ENCODE peak calls at places on chromosomes 2 and 18, in ten cellular contexts. U, G, H, N, T, A, W, F, C and D are unnamed samples.

GRCh38 chr2:145751155-145751554 is 1231.2 kb upstream of the ZEB2 start:
- DNase-seq in U (no peak), G (no peak), H (no peak), N (no peak), T (no peak), A (no peak), W (no peak), F (no peak), C (no peak), D (no peak)

GRCh38 chr2:232367016-232367415 is 11.5 kb upstream of the ALPP start:
- DNase-seq in U (no peak), G (no peak), H (no peak), N (no peak), T (no peak), A (no peak), W (no peak), F (no peak), C (no peak), D (no peak)

GRCh38 chr2:95337829-95338228 is 40.7 kb downstream of the KCNIP3 start:
- DNase-seq in U (no peak), G (no peak), H (no peak), N (no peak), T (no peak), A (no peak), W (no peak), F (no peak), C (no peak), D (no peak)

GRCh38 chr2:141187063-141187429 is 943.8 kb downstream of the LRP1B start:
- DNase-seq in U (no peak), G (no peak), H (no peak), N (no peak), T (no peak), A (no peak), W (no peak), F (no peak), C (no peak), D (no peak)

GRCh38 chr2:150280255-150280654 is 207.2 kb downstream of the RND3 start:
- DNase-seq in U (no peak), G (no peak), H (peak; percentile 89), N (no peak), T (no peak), A (peak; percentile 15), W (no peak), F (peak; percentile 91), C (peak; percentile 68), D (no peak)

GRCh38 chr2:174485763-174486613 is 841 bp downstream of the GPR155 start:
- DNase-seq in U (peak; percentile 62), G (peak; percentile 31), H (no peak), N (peak; percentile 13), T (no peak), A (no peak), W (peak; percentile 26), F (no peak), C (peak; percentile 29), D (peak; percentile 66)

GRCh38 chr2:19649107-19649506 is 252.7 kb downstream of the TTC32 start:
- DNase-seq in U (no peak), G (no peak), H (peak; percentile 61), N (no peak), T (no peak), A (no peak), W (no peak), F (no peak), C (peak; percentile 57), D (no peak)

GRCh38 chr2:211085056-211085680 is 528.8 kb downstream of the CPS1 start:
- DNase-seq in U (peak; percentile 77), G (no peak), H (peak; percentile 49), N (peak; percentile 13), T (no peak), A (no peak), W (peak; percentile 11), F (no peak), C (peak; percentile 17), D (no peak)

GRCh38 chr2:12389354-12390045 is 327.2 kb upstream of the TRIB2 start:
- DNase-seq in U (no peak), G (no peak), H (peak; percentile 7), N (no peak), T (no peak), A (no peak), W (no peak), F (peak; percentile 19), C (peak; percentile 2), D (no peak)

GRCh38 chr2:85662899-85663683 is 4.9 kb downstream of the SFTPB start:
- DNase-seq in U (no peak), G (no peak), H (peak; percentile 55), N (peak; percentile 39), T (no peak), A (no peak), W (no peak), F (peak; percentile 83), C (peak; percentile 92), D (no peak)

GRCh38 chr2:16197504-16198147 is 257.3 kb downstream of the MYCN start:
- DNase-seq in U (no peak), G (no peak), H (no peak), N (no peak), T (no peak), A (no peak), W (no peak), F (no peak), C (no peak), D (no peak)

GRCh38 chr2:1600191-1601063 is 143.9 kb downstream of the PXDN start:
- DNase-seq in U (no peak), G (no peak), H (no peak), N (no peak), T (no peak), A (no peak), W (no peak), F (no peak), C (peak; percentile 42), D (no peak)

GRCh38 chr2:170696006-170696405 is 19.1 kb upstream of the SP5 start:
- DNase-seq in U (no peak), G (no peak), H (no peak), N (no peak), T (no peak), A (no peak), W (no peak), F (no peak), C (no peak), D (no peak)

GRCh38 chr18:49486617-49486958 is 446 bp downstream of the C18orf32 start:
- DNase-seq in U (no peak), G (no peak), H (peak; percentile 34), N (peak; percentile 34), T (peak; percentile 33), A (no peak), W (no peak), F (no peak), C (no peak), D (no peak)

GRCh38 chr2:233705911-233706506 is 6.7 kb upstream of the UGT1A5 start:
- DNase-seq in U (no peak), G (no peak), H (peak; percentile 51), N (no peak), T (no peak), A (peak; percentile 75), W (no peak), F (peak; percentile 21), C (no peak), D (no peak)

GRCh38 chr2:234979204-234980167 is 27.7 kb downstream of the SH3BP4 start:
- DNase-seq in U (no peak), G (no peak), H (no peak), N (no peak), T (no peak), A (no peak), W (no peak), F (peak; percentile 75), C (no peak), D (no peak)

GRCh38 chr2:64592994-64593655 is 60.6 kb downstream of the SERTAD2 start:
- DNase-seq in U (no peak), G (no peak), H (no peak), N (no peak), T (no peak), A (no peak), W (no peak), F (no peak), C (no peak), D (no peak)

GRCh38 chr18:58787750-58788149 is 76.9 kb upstream of the ZNF532 start:
- DNase-seq in U (no peak), G (no peak), H (no peak), N (no peak), T (peak; percentile 30), A (no peak), W (no peak), F (no peak), C (no peak), D (no peak)

GRCh38 chr2:240797500-240797895 is 22.5 kb downstream of the KIF1A start:
- DNase-seq in U (no peak), G (no peak), H (no peak), N (no peak), T (no peak), A (no peak), W (no peak), F (no peak), C (no peak), D (no peak)

GRCh38 chr2:44934024-44934423 is 7.5 kb upstream of the SIX3 start:
- DNase-seq in U (peak; percentile 90), G (no peak), H (no peak), N (no peak), T (no peak), A (no peak), W (peak; percentile 14), F (no peak), C (no peak), D (no peak)

GRCh38 chr2:50492452-50492851 is 539.5 kb downstream of the NRXN1 start:
- DNase-seq in U (peak; percentile 83), G (no peak), H (peak; percentile 59), N (peak; percentile 34), T (peak; percentile 79), A (peak; percentile 33), W (peak; percentile 42), F (peak; percentile 1), C (peak; percentile 39), D (no peak)

GRCh38 chr2:71157124-71157802 is 26.8 kb downstream of the MPHOSPH10 start:
- DNase-seq in U (peak; percentile 92), G (peak; percentile 5), H (peak; percentile 25), N (peak; percentile 49), T (peak; percentile 30), A (peak; percentile 17), W (peak; percentile 61), F (no peak), C (peak; percentile 5), D (peak; percentile 46)

GRCh38 chr2:39093208-39093898 is 27.5 kb downstream of the SOS1 start:
- DNase-seq in U (no peak), G (no peak), H (no peak), N (no peak), T (no peak), A (no peak), W (no peak), F (no peak), C (no peak), D (no peak)

GRCh38 chr2:30454571-30454970 is 7.5 kb downstream of the LCLAT1 start:
- DNase-seq in U (no peak), G (no peak), H (peak; percentile 35), N (no peak), T (no peak), A (peak; percentile 65), W (no peak), F (no peak), C (no peak), D (no peak)

GRCh38 chr2:71943238-71944182 is 204.2 kb downstream of the CYP26B1 start:
- DNase-seq in U (no peak), G (no peak), H (no peak), N (no peak), T (no peak), A (peak; percentile 9), W (no peak), F (no peak), C (no peak), D (no peak)

GRCh38 chr2:168903888-168904287 is 2.8 kb downstream of the G6PC2 start:
- DNase-seq in U (no peak), G (no peak), H (no peak), N (no peak), T (no peak), A (no peak), W (no peak), F (no peak), C (no peak), D (no peak)

GRCh38 chr2:174740718-174741117 is 23.6 kb downstream of the CHRNA1 start:
- DNase-seq in U (no peak), G (no peak), H (no peak), N (no peak), T (no peak), A (no peak), W (no peak), F (no peak), C (no peak), D (no peak)

GRCh38 chr2:38239452-38239851 is 137.6 kb downstream of the ATL2 start:
- DNase-seq in U (no peak), G (no peak), H (peak; percentile 32), N (no peak), T (no peak), A (no peak), W (no peak), F (no peak), C (no peak), D (no peak)